ENCODE peak calls at places on chromosome 3, in nine cellular contexts. T, D, L, O, J, K, U, Z and X are unnamed samples.

GRCh38 chr3:66039590-66039887 is 821 bp upstream of the MAGI1 start:
- DNase-seq in T (no peak), D (no peak), L (peak; percentile 38), O (peak; percentile 49), J (no peak), K (peak; percentile 77), U (peak; percentile 27), Z (no peak), X (no peak)

GRCh38 chr3:37308247-37308646 is 133.9 kb upstream of the LRRFIP2 start:
- DNase-seq in T (no peak), D (no peak), L (peak; percentile 34), O (no peak), J (peak; percentile 23), K (no peak), U (no peak), Z (peak; percentile 27), X (peak; percentile 11)

GRCh38 chr3:43584043-43584826 is 37.6 kb downstream of the ANO10 start:
- DNase-seq in T (no peak), D (no peak), L (peak; percentile 22), O (no peak), J (peak; percentile 4), K (no peak), U (no peak), Z (peak; percentile 11), X (no peak)

GRCh38 chr3:55487376-55488241 is 503 bp upstream of the WNT5A start:
- DNase-seq in T (no peak), D (no peak), L (peak; percentile 84), O (no peak), J (peak; percentile 63), K (no peak), U (no peak), Z (no peak), X (peak; percentile 16)

GRCh38 chr3:18189651-18190050 is 235.5 kb downstream of the SATB1 start:
- DNase-seq in T (no peak), D (no peak), L (peak; percentile 75), O (no peak), J (no peak), K (no peak), U (no peak), Z (no peak), X (no peak)

GRCh38 chr3:195517030-195517429 is 26.1 kb downstream of the PPP1R2 start:
- DNase-seq in T (no peak), D (no peak), L (no peak), O (no peak), J (no peak), K (no peak), U (no peak), Z (no peak), X (no peak)

GRCh38 chr3:195918176-195918575 is 9.8 kb upstream of the TNK2 start:
- DNase-seq in T (no peak), D (no peak), L (no peak), O (no peak), J (no peak), K (no peak), U (no peak), Z (no peak), X (no peak)

GRCh38 chr3:99439892-99440291 is 198.5 kb upstream of the COL8A1 start:
- DNase-seq in T (no peak), D (no peak), L (peak; percentile 54), O (no peak), J (no peak), K (no peak), U (no peak), Z (no peak), X (no peak)

GRCh38 chr3:128411574-128412064 is 55.1 kb downstream of the DNAJB8 start:
- DNase-seq in T (no peak), D (no peak), L (no peak), O (no peak), J (no peak), K (no peak), U (no peak), Z (no peak), X (no peak)

GRCh38 chr3:15317164-15317477 is 15.3 kb downstream of the SH3BP5 start:
- DNase-seq in T (no peak), D (no peak), L (no peak), O (no peak), J (no peak), K (no peak), U (peak; percentile 73), Z (no peak), X (no peak)

GRCh38 chr3:179991877-179992276 is 44.9 kb downstream of the PEX5L start:
- DNase-seq in T (no peak), D (no peak), L (no peak), O (no peak), J (no peak), K (no peak), U (no peak), Z (peak; percentile 45), X (no peak)

GRCh38 chr3:70556056-70556455 is 243.6 kb upstream of the MDFIC2 start:
- DNase-seq in T (no peak), D (no peak), L (no peak), O (no peak), J (no peak), K (no peak), U (no peak), Z (peak; percentile 67), X (no peak)

GRCh38 chr3:150274372-150274771 is 133.7 kb upstream of the TSC22D2 start:
- DNase-seq in T (no peak), D (no peak), L (no peak), O (no peak), J (no peak), K (no peak), U (no peak), Z (peak; percentile 49), X (no peak)

GRCh38 chr3:192901435-192901834 is 16.2 kb downstream of the MB21D2 start:
- DNase-seq in T (no peak), D (no peak), L (peak; percentile 97), O (no peak), J (no peak), K (no peak), U (no peak), Z (peak; percentile 97), X (peak; percentile 80)

GRCh38 chr3:10334461-10334860 is 13.5 kb upstream of the SEC13 start:
- DNase-seq in T (no peak), D (no peak), L (peak; percentile 62), O (no peak), J (no peak), K (no peak), U (no peak), Z (no peak), X (no peak)
- TF ChIP-seq CTCF in T (no peak), D (no peak), L (peak; percentile 32), O (no peak), J (no peak), K (no peak), U (no peak), Z (peak; percentile 20), X (no peak)

DNA sequence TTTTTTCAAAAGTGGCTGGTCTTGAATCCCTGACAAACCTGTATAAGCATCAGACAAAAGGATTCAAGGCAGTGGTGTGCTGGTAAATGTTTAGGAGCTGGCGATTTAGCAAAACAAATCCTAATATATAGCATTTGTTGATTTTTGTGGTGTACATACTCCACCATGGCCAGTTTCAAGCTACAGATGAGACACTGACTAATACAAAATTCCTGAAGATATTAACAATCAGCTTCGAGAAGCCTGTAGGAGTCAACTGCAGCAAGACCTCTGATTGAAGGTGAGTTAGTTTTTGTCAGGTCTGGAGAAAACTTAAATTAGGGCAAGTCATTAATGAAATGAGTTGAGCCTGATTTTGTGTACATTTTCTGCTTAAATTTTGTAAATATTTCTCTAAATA is 6.7 kb downstream of the STRIT1 start:
- DNase-seq in T (no peak), D (no peak), L (peak; percentile 4), O (no peak), J (no peak), K (no peak), U (no peak), Z (peak; percentile 43), X (no peak)
- TF ChIP-seq CTCF in T (no peak), D (no peak), L (no peak), O (no peak), J (no peak), K (no peak), U (no peak), Z (no peak), X (no peak)

GRCh38 chr3:46899151-46900006 is 21.9 kb downstream of the PTH1R start:
- DNase-seq in T (no peak), D (peak; percentile 46), L (no peak), O (no peak), J (no peak), K (no peak), U (no peak), Z (no peak), X (no peak)

GRCh38 chr3:46898321-46899150 is 21.0 kb downstream of the PTH1R start:
- DNase-seq in T (no peak), D (peak; percentile 42), L (no peak), O (no peak), J (no peak), K (no peak), U (no peak), Z (no peak), X (no peak)

GRCh38 chr3:46897031-46897430 is 19.5 kb downstream of the PTH1R start:
- DNase-seq in T (no peak), D (peak; percentile 18), L (no peak), O (no peak), J (no peak), K (no peak), U (no peak), Z (no peak), X (no peak)

GRCh38 chr3:46896386-46896785 is 18.9 kb downstream of the PTH1R start:
- DNase-seq in T (no peak), D (no peak), L (peak; percentile 54), O (no peak), J (no peak), K (no peak), U (no peak), Z (no peak), X (no peak)

DNA sequence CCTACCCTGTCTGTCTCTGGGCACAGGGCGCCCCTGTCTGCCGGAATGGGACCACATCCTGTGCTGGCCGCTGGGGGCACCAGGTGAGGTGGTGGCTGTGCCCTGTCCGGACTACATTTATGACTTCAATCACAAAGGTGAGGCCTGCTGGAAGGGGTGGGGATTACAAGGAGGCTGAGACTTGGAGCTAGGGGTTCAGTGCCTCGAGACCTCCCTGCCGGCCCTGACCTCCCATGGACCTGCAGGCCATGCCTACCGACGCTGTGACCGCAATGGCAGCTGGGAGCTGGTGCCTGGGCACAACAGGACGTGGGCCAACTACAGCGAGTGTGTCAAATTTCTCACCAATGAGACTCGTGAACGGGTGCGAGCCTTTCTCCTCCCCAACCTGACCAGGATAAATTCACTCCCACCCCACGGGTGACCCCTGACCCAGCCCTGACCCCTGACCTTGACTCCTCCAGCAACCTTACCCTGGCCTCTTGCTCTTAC is 20.4 kb downstream of the PTH1R start:
- DNase-seq in T (no peak), D (peak; percentile 27), L (no peak), O (no peak), J (no peak), K (no peak), U (no peak), Z (no peak), X (no peak)
- TF ChIP-seq CTCF in T (no peak), D (no peak), L (no peak), O (no peak), J (no peak), K (no peak), U (no peak), Z (no peak), X (no peak)

DNA sequence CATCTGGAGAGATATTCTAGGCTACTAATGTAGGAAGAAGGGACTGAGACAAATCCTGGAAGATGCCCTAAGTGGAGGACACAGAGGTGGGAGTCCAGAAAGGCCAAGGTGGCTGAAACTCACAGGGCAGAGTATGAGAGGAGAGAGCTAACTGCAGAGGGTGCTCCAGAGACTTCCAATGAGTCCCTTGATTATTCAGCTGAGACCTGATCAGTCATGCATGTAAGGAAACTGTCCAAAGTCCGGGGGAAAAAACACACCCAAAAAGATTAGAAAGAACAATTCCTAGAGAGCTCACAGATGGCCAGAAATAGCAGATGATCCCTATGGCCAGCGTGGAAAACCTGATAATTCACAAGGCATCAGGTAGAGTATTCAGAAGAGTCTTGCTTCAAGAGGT is 18.7 kb upstream of the FOXP1 start:
- DNase-seq in T (no peak), D (no peak), L (no peak), O (no peak), J (no peak), K (no peak), U (no peak), Z (no peak), X (no peak)
- TF ChIP-seq CTCF in T (no peak), D (no peak), L (no peak), O (no peak), J (no peak), K (no peak), U (no peak), Z (no peak), X (no peak)